ENCODE peak calls at places on chromosome 16, in six cellular contexts. One of them, this sample, is unnamed.

GRCh38 chr16:81778861-81779539 is at the start of gene PLCG2:
- DNase-seq in fibroblast of lung: peak; percentile 3
- DNase-seq in left lung: peak; percentile 87
- DNase-seq in endodermal cell: peak; percentile 91
- DNase-seq in AG10803: no peak
- DNase-seq in WTC11: peak; percentile 78
- DNase-seq in this sample: peak; percentile 19

GRCh38 chr16:3007957-3008748 is 4.6 kb upstream of the CLDN9 start:
- DNase-seq in fibroblast of lung: no peak
- DNase-seq in left lung: no peak
- DNase-seq in endodermal cell: peak; percentile 96
- DNase-seq in AG10803: no peak
- DNase-seq in WTC11: peak; percentile 89
- DNase-seq in this sample: no peak

GRCh38 chr16:53515259-53515658 is 12.2 kb upstream of the AKTIP start:
- DNase-seq in fibroblast of lung: no peak
- DNase-seq in left lung: no peak
- DNase-seq in endodermal cell: no peak
- DNase-seq in AG10803: no peak
- DNase-seq in WTC11: no peak
- DNase-seq in this sample: peak; percentile 90

GRCh38 chr16:76371441-76371840 is 94.2 kb downstream of the CNTNAP4 start:
- DNase-seq in fibroblast of lung: no peak
- DNase-seq in left lung: no peak
- DNase-seq in endodermal cell: no peak
- DNase-seq in AG10803: no peak
- DNase-seq in WTC11: no peak
- DNase-seq in this sample: no peak

GRCh38 chr16:19704321-19705130 is 13.5 kb downstream of the KNOP1 start:
- DNase-seq in fibroblast of lung: peak; percentile 66
- DNase-seq in left lung: peak; percentile 61
- DNase-seq in endodermal cell: no peak
- DNase-seq in AG10803: peak; percentile 66
- DNase-seq in WTC11: no peak
- DNase-seq in this sample: peak; percentile 68

GRCh38 chr16:2790631-2791030 is 3.3 kb upstream of the PRSS33 start:
- DNase-seq in fibroblast of lung: no peak
- DNase-seq in left lung: no peak
- DNase-seq in endodermal cell: peak; percentile 23
- DNase-seq in AG10803: no peak
- DNase-seq in WTC11: no peak
- DNase-seq in this sample: no peak

GRCh38 chr16:10180771-10181163 is 1.5 kb downstream of the GRIN2A start:
- DNase-seq in fibroblast of lung: no peak
- DNase-seq in left lung: no peak
- DNase-seq in endodermal cell: peak; percentile 95
- DNase-seq in AG10803: no peak
- DNase-seq in WTC11: peak; percentile 92
- DNase-seq in this sample: no peak

GRCh38 chr16:12271006-12271405 is 294.5 kb downstream of the SNX29 start:
- DNase-seq in fibroblast of lung: peak; percentile 38
- DNase-seq in left lung: no peak
- DNase-seq in endodermal cell: peak; percentile 84
- DNase-seq in AG10803: peak; percentile 23
- DNase-seq in WTC11: peak; percentile 62
- DNase-seq in this sample: no peak

GRCh38 chr16:9206156-9206555 is 114.7 kb downstream of the HAPSTR1 start:
- DNase-seq in fibroblast of lung: no peak
- DNase-seq in left lung: no peak
- DNase-seq in endodermal cell: no peak
- DNase-seq in AG10803: no peak
- DNase-seq in WTC11: no peak
- DNase-seq in this sample: no peak

GRCh38 chr16:89331371-89332109 is 114.0 kb downstream of the ZNF778 start:
- DNase-seq in fibroblast of lung: no peak
- DNase-seq in left lung: no peak
- DNase-seq in endodermal cell: no peak
- DNase-seq in AG10803: peak; percentile 30
- DNase-seq in WTC11: peak; percentile 3
- DNase-seq in this sample: no peak

DNA sequence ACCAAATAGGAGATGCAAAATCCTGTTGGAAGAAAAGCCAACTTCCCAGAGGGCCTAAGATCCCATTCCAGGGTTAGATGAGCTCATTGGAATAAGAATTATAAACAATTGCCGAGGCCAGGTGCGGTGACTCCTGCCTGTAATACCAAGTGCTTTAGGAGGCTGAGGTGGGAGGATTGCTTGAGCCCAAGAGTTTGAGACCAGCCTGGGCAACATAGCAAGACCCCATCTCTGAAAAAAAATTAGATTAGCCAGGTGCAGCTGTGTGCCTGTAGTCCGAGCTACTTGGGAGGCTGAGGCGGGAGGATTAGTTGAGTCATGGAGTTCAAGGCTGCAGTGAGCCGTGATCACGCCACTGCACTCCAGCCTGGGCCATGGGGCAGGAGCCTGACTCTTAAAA is 17.8 kb upstream of the SDR42E2 start:
- DNase-seq in fibroblast of lung: no peak
- DNase-seq in left lung: no peak
- DNase-seq in endodermal cell: no peak
- DNase-seq in AG10803: no peak
- DNase-seq in WTC11: no peak
- DNase-seq in this sample: no peak
- TF ChIP-seq CTCF in fibroblast of lung: no peak
- TF ChIP-seq CTCF in left lung: no peak
- TF ChIP-seq CTCF in endodermal cell: no peak
- TF ChIP-seq CTCF in AG10803: no peak
- TF ChIP-seq CTCF in WTC11: no peak
- TF ChIP-seq CTCF in this sample: no peak

GRCh38 chr16:31265329-31266245 is 5.8 kb downstream of the ITGAM start:
- DNase-seq in fibroblast of lung: no peak
- DNase-seq in left lung: peak; percentile 47
- DNase-seq in endodermal cell: peak; percentile 75
- DNase-seq in AG10803: no peak
- DNase-seq in WTC11: peak; percentile 23
- DNase-seq in this sample: peak; percentile 52
- TF ChIP-seq CTCF in fibroblast of lung: no peak
- TF ChIP-seq CTCF in left lung: no peak
- TF ChIP-seq CTCF in endodermal cell: no peak
- TF ChIP-seq CTCF in AG10803: no peak
- TF ChIP-seq CTCF in WTC11: no peak
- TF ChIP-seq CTCF in this sample: no peak

GRCh38 chr16:539901-540530 is 12.5 kb downstream of the CAPN15 start:
- DNase-seq in fibroblast of lung: peak; percentile 81
- DNase-seq in left lung: no peak
- DNase-seq in endodermal cell: no peak
- DNase-seq in AG10803: no peak
- DNase-seq in WTC11: no peak
- DNase-seq in this sample: peak; percentile 76
- TF ChIP-seq CTCF in fibroblast of lung: no peak
- TF ChIP-seq CTCF in left lung: no peak
- TF ChIP-seq CTCF in endodermal cell: no peak
- TF ChIP-seq CTCF in AG10803: no peak
- TF ChIP-seq CTCF in WTC11: no peak
- TF ChIP-seq CTCF in this sample: peak; percentile 54

GRCh38 chr16:24834459-24835335 is 11.1 kb upstream of the SLC5A11 start:
- DNase-seq in fibroblast of lung: peak; percentile 64
- DNase-seq in left lung: no peak
- DNase-seq in endodermal cell: peak; percentile 81
- DNase-seq in AG10803: peak; percentile 29
- DNase-seq in WTC11: peak; percentile 52
- DNase-seq in this sample: peak; percentile 34
- TF ChIP-seq CTCF in fibroblast of lung: peak; percentile 73
- TF ChIP-seq CTCF in left lung: peak; percentile 23
- TF ChIP-seq CTCF in endodermal cell: peak; percentile 82
- TF ChIP-seq CTCF in AG10803: peak; percentile 71
- TF ChIP-seq CTCF in WTC11: no peak
- TF ChIP-seq CTCF in this sample: peak; percentile 83

GRCh38 chr16:13913374-13914292 is 6.3 kb upstream of the ERCC4 start:
- DNase-seq in fibroblast of lung: no peak
- DNase-seq in left lung: no peak
- DNase-seq in endodermal cell: no peak
- DNase-seq in AG10803: no peak
- DNase-seq in WTC11: no peak
- DNase-seq in this sample: no peak

GRCh38 chr16:13912891-13913290 is 7.1 kb upstream of the ERCC4 start:
- DNase-seq in fibroblast of lung: no peak
- DNase-seq in left lung: no peak
- DNase-seq in endodermal cell: no peak
- DNase-seq in AG10803: no peak
- DNase-seq in WTC11: no peak
- DNase-seq in this sample: no peak

GRCh38 chr16:13911306-13911705 is 8.6 kb upstream of the ERCC4 start:
- DNase-seq in fibroblast of lung: no peak
- DNase-seq in left lung: no peak
- DNase-seq in endodermal cell: no peak
- DNase-seq in AG10803: no peak
- DNase-seq in WTC11: no peak
- DNase-seq in this sample: no peak

GRCh38 chr16:13911871-13912270 is 8.1 kb upstream of the ERCC4 start:
- DNase-seq in fibroblast of lung: no peak
- DNase-seq in left lung: no peak
- DNase-seq in endodermal cell: no peak
- DNase-seq in AG10803: no peak
- DNase-seq in WTC11: no peak
- DNase-seq in this sample: no peak

GRCh38 chr16:13915033-13915635 is 4.8 kb upstream of the ERCC4 start:
- DNase-seq in fibroblast of lung: no peak
- DNase-seq in left lung: no peak
- DNase-seq in endodermal cell: no peak
- DNase-seq in AG10803: no peak
- DNase-seq in WTC11: no peak
- DNase-seq in this sample: no peak
- TF ChIP-seq CTCF in fibroblast of lung: no peak
- TF ChIP-seq CTCF in left lung: no peak
- TF ChIP-seq CTCF in endodermal cell: no peak
- TF ChIP-seq CTCF in AG10803: no peak
- TF ChIP-seq CTCF in WTC11: no peak
- TF ChIP-seq CTCF in this sample: no peak

DNA sequence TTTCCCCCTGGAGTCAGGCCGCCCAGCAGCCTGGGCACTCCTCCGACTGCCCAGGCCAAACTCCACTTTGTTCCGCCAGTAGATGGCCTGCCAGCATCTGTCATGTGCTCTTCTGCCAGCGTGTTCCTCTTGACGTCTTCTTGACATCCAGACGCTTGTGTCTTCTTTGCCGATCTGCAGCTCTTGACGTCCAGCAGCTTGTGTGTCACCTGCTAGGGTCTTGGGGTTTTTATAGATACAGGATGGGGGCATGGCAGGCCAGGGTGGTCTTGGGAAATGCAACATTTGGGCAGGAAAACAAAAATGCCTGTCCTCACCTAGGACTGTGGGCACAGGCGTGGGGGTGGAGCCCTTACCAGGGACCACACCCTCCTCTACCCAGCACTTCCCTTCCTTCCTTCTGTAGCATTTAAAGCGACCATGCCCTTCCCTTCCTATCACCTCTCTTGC is 88.7 kb downstream of the BMERB1 start:
- DNase-seq in fibroblast of lung: no peak
- DNase-seq in left lung: peak; percentile 57
- DNase-seq in endodermal cell: no peak
- DNase-seq in AG10803: no peak
- DNase-seq in WTC11: peak; percentile 18
- DNase-seq in this sample: no peak
- TF ChIP-seq CTCF in fibroblast of lung: no peak
- TF ChIP-seq CTCF in left lung: no peak
- TF ChIP-seq CTCF in endodermal cell: peak; percentile 61
- TF ChIP-seq CTCF in AG10803: no peak
- TF ChIP-seq CTCF in WTC11: no peak
- TF ChIP-seq CTCF in this sample: no peak

DNA sequence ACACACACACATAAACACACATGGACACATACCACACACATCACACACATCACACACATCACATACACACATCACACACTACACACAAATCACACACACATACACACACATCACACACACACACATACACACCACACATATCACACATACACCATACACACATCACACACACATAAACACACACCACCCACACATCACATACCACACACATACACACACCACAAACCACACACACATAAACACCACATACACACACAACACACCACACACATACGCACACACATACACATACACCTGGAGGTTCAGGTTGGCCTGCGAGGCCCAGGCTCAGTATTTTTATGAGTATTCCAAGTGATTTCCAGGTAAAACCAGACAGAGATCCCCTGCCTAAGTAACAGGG is 279.5 kb downstream of the FOXL1 start:
- DNase-seq in fibroblast of lung: no peak
- DNase-seq in left lung: no peak
- DNase-seq in endodermal cell: no peak
- DNase-seq in AG10803: no peak
- DNase-seq in WTC11: no peak
- DNase-seq in this sample: no peak
- TF ChIP-seq CTCF in fibroblast of lung: no peak
- TF ChIP-seq CTCF in left lung: no peak
- TF ChIP-seq CTCF in endodermal cell: no peak
- TF ChIP-seq CTCF in AG10803: no peak
- TF ChIP-seq CTCF in WTC11: no peak
- TF ChIP-seq CTCF in this sample: no peak

GRCh38 chr16:72108353-72109102 is 14.9 kb downstream of the DHX38 start:
- DNase-seq in fibroblast of lung: no peak
- DNase-seq in left lung: no peak
- DNase-seq in endodermal cell: no peak
- DNase-seq in AG10803: no peak
- DNase-seq in WTC11: no peak
- DNase-seq in this sample: no peak
- TF ChIP-seq CTCF in fibroblast of lung: no peak
- TF ChIP-seq CTCF in left lung: no peak
- TF ChIP-seq CTCF in endodermal cell: no peak
- TF ChIP-seq CTCF in AG10803: no peak
- TF ChIP-seq CTCF in WTC11: no peak
- TF ChIP-seq CTCF in this sample: no peak

DNA sequence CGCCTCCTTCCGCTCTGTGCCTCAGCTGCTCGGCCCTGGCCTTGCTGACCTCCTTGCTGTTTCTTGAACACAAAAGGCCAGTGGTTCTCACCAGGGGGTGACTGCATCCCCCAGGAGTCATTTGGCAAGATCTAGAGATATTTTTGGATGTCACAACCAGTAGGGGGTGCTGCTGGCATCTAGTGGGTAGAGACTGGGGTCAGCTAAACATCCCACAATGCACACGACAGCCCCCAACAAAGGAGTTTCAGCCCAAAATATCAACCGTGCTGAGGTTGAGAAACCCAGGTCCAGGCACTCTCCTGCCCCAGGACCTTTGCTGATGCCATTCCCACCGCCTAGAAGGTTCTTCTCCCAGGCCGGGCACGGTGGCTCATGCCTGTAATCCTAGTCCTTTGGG is 39.7 kb downstream of the ABCC6 start:
- DNase-seq in fibroblast of lung: no peak
- DNase-seq in left lung: no peak
- DNase-seq in endodermal cell: peak; percentile 73
- DNase-seq in AG10803: no peak
- DNase-seq in WTC11: peak; percentile 51
- DNase-seq in this sample: no peak
- TF ChIP-seq CTCF in fibroblast of lung: peak; percentile 16
- TF ChIP-seq CTCF in left lung: no peak
- TF ChIP-seq CTCF in endodermal cell: peak; percentile 65
- TF ChIP-seq CTCF in AG10803: peak; percentile 9
- TF ChIP-seq CTCF in WTC11: no peak
- TF ChIP-seq CTCF in this sample: peak; percentile 48

GRCh38 chr16:46673320-46674013 is 15.5 kb downstream of the VPS35 start:
- DNase-seq in fibroblast of lung: peak; percentile 72
- DNase-seq in left lung: peak; percentile 43
- DNase-seq in endodermal cell: peak; percentile 82
- DNase-seq in AG10803: peak; percentile 56
- DNase-seq in WTC11: peak; percentile 62
- DNase-seq in this sample: peak; percentile 57
- TF ChIP-seq CTCF in fibroblast of lung: peak; percentile 98
- TF ChIP-seq CTCF in left lung: peak; percentile 82
- TF ChIP-seq CTCF in endodermal cell: peak; percentile 100
- TF ChIP-seq CTCF in AG10803: peak; percentile 91
- TF ChIP-seq CTCF in WTC11: peak; percentile 87
- TF ChIP-seq CTCF in this sample: peak; percentile 97